ENCODE peak calls at places on chromosomes 7 and 10, in eight cellular contexts. V is NCI-H1694; N is iPS-NIHi11; S is endodermal cell; W is anterior cingulate cortex; F is CD8-positive, alpha-beta T cell; R is KBM-7; C is heart right ventricle. P is an unnamed sample.

GRCh38 chr10:75959209-75959608 is 527.8 kb downstream of the LRMDA start:
- DNase-seq in V (no peak), N (no peak), S (no peak), W (no peak), F (no peak), R (no peak), C (no peak), P (no peak)

GRCh38 chr7:11931306-11931705 is 99.3 kb upstream of the THSD7A start:
- DNase-seq in V (no peak), N (no peak), S (no peak), W (no peak), F (no peak), R (no peak), C (no peak), P (no peak)

GRCh38 chr7:13852281-13852968 is 137.0 kb downstream of the ETV1 start:
- DNase-seq in V (no peak), N (no peak), S (no peak), W (no peak), F (no peak), R (no peak), C (no peak), P (no peak)

GRCh38 chr7:44631458-44632115 is 25.2 kb downstream of the OGDH start:
- DNase-seq in V (no peak), N (no peak), S (no peak), W (no peak), F (peak), R (no peak), C (no peak), P (peak)

GRCh38 chr10:72509951-72510350 is 115.9 kb downstream of the MICU1 start:
- DNase-seq in V (no peak), N (no peak), S (no peak), W (no peak), F (no peak), R (peak), C (no peak), P (no peak)

GRCh38 chr7:121069346-121070100 is 81.0 kb downstream of the CPED1 start:
- DNase-seq in V (no peak), N (no peak), S (no peak), W (no peak), F (no peak), R (no peak), C (no peak), P (no peak)

GRCh38 chr7:151560243-151560642 is 40.5 kb upstream of the RHEB start:
- DNase-seq in V (no peak), N (no peak), S (no peak), W (no peak), F (no peak), R (no peak), C (no peak), P (no peak)

GRCh38 chr7:5437987-5438386 is 14.4 kb upstream of the TNRC18 start:
- DNase-seq in V (no peak), N (peak), S (no peak), W (no peak), F (no peak), R (no peak), C (peak), P (no peak)

GRCh38 chr7:32428546-32428945 is 61.6 kb downstream of the LSM5 start:
- DNase-seq in V (no peak), N (peak), S (peak), W (no peak), F (no peak), R (no peak), C (no peak), P (no peak)

GRCh38 chr10:84933402-84933801 is 605.0 kb downstream of the CCSER2 start:
- DNase-seq in V (no peak), N (no peak), S (no peak), W (no peak), F (no peak), R (peak), C (no peak), P (no peak)

GRCh38 chr10:72316748-72317435 is 37.8 kb downstream of the DNAJB12 start:
- DNase-seq in V (no peak), N (no peak), S (no peak), W (no peak), F (peak), R (peak), C (peak), P (peak)

GRCh38 chr10:69787681-69788080 is 14.0 kb upstream of the COL13A1 start:
- DNase-seq in V (no peak), N (no peak), S (no peak), W (no peak), F (no peak), R (no peak), C (no peak), P (no peak)

GRCh38 chr10:73017955-73018480 is 63.4 kb upstream of the PLA2G12B start:
- DNase-seq in V (no peak), N (peak), S (no peak), W (no peak), F (no peak), R (no peak), C (peak), P (no peak)

P was measured in CD8-positive, alpha-beta memory T cell.